ENCODE peak calls at places on chromosomes 2 and 18, in five cellular contexts. One of them, this sample, is unnamed.

GRCh38 chr2:14831458-14831857 is 198.9 kb downstream of the LRATD1 start:
- DNase-seq in GM12878: no peak
- DNase-seq in H1: no peak
- DNase-seq in NT2/D1: no peak
- DNase-seq in HepG2: no peak
- DNase-seq in this sample: no peak

GRCh38 chr2:84481702-84482101 is 22.6 kb upstream of the SUCLG1 start:
- DNase-seq in GM12878: no peak
- DNase-seq in H1: no peak
- DNase-seq in NT2/D1: no peak
- DNase-seq in HepG2: no peak
- DNase-seq in this sample: no peak

GRCh38 chr2:168457177-168457905 is 1.3 kb downstream of the CERS6 start:
- DNase-seq in GM12878: peak
- DNase-seq in H1: no peak
- DNase-seq in NT2/D1: no peak
- DNase-seq in HepG2: no peak
- DNase-seq in this sample: no peak

GRCh38 chr18:42437646-42438045 is 482.6 kb downstream of the PIK3C3 start:
- DNase-seq in GM12878: no peak
- DNase-seq in H1: no peak
- DNase-seq in NT2/D1: no peak
- DNase-seq in HepG2: no peak
- DNase-seq in this sample: no peak

GRCh38 chr2:239025081-239025801 is 177.4 kb downstream of the TWIST2 start:
- DNase-seq in GM12878: no peak
- DNase-seq in H1: no peak
- DNase-seq in NT2/D1: no peak
- DNase-seq in HepG2: no peak
- DNase-seq in this sample: no peak

GRCh38 chr2:216827073-216827725 is 32.7 kb downstream of the TNP1 start:
- DNase-seq in GM12878: no peak
- DNase-seq in H1: no peak
- DNase-seq in NT2/D1: no peak
- DNase-seq in HepG2: no peak
- DNase-seq in this sample: no peak

GRCh38 chr2:3441465-3441864 is 62.0 kb downstream of the TRAPPC12 start:
- DNase-seq in GM12878: no peak
- DNase-seq in H1: no peak
- DNase-seq in NT2/D1: no peak
- DNase-seq in HepG2: no peak
- DNase-seq in this sample: no peak

GRCh38 chr2:144430722-144431163 is 89.2 kb downstream of the ZEB2 start:
- DNase-seq in GM12878: peak
- DNase-seq in H1: no peak
- DNase-seq in NT2/D1: no peak
- DNase-seq in HepG2: no peak
- DNase-seq in this sample: peak

GRCh38 chr2:241613018-241613780 is 23.8 kb downstream of the THAP4 start:
- DNase-seq in GM12878: no peak
- DNase-seq in H1: no peak
- DNase-seq in NT2/D1: no peak
- DNase-seq in HepG2: no peak
- DNase-seq in this sample: no peak

GRCh38 chr2:190023860-190024259 is 38.7 kb downstream of the MSTN start:
- DNase-seq in GM12878: no peak
- DNase-seq in H1: no peak
- DNase-seq in NT2/D1: peak
- DNase-seq in HepG2: peak
- DNase-seq in this sample: peak

GRCh38 chr2:120601566-120601965 is 134.1 kb upstream of the GLI2 start:
- DNase-seq in GM12878: no peak
- DNase-seq in H1: no peak
- DNase-seq in NT2/D1: no peak
- DNase-seq in HepG2: no peak
- DNase-seq in this sample: no peak

GRCh38 chr2:234447189-234447588 is 49.7 kb downstream of the ARL4C start:
- DNase-seq in GM12878: no peak
- DNase-seq in H1: no peak
- DNase-seq in NT2/D1: no peak
- DNase-seq in HepG2: no peak
- DNase-seq in this sample: no peak

GRCh38 chr2:207896525-207897295 is 127.0 kb upstream of the FZD5 start:
- DNase-seq in GM12878: no peak
- DNase-seq in H1: no peak
- DNase-seq in NT2/D1: peak
- DNase-seq in HepG2: peak
- DNase-seq in this sample: peak

GRCh38 chr2:161033059-161033660 is 127.1 kb upstream of the TANK start:
- DNase-seq in GM12878: no peak
- DNase-seq in H1: no peak
- DNase-seq in NT2/D1: no peak
- DNase-seq in HepG2: no peak
- DNase-seq in this sample: no peak

GRCh38 chr2:160842286-160842685 is 317.9 kb upstream of the TANK start:
- DNase-seq in GM12878: no peak
- DNase-seq in H1: no peak
- DNase-seq in NT2/D1: peak
- DNase-seq in HepG2: no peak
- DNase-seq in this sample: no peak

GRCh38 chr2:161946489-161947107 is 127.4 kb downstream of the DPP4 start:
- DNase-seq in GM12878: no peak
- DNase-seq in H1: no peak
- DNase-seq in NT2/D1: peak
- DNase-seq in HepG2: peak
- DNase-seq in this sample: no peak

GRCh38 chr2:39728941-39729351 is 50.1 kb downstream of the THUMPD2 start:
- DNase-seq in GM12878: no peak
- DNase-seq in H1: peak
- DNase-seq in NT2/D1: peak
- DNase-seq in HepG2: peak
- DNase-seq in this sample: peak

GRCh38 chr2:10266133-10266620 is 36.5 kb upstream of the HPCAL1 start:
- DNase-seq in GM12878: no peak
- DNase-seq in H1: no peak
- DNase-seq in NT2/D1: no peak
- DNase-seq in HepG2: no peak
- DNase-seq in this sample: no peak

GRCh38 chr2:17756629-17757028 is 2.7 kb downstream of the GEN1 start:
- DNase-seq in GM12878: no peak
- DNase-seq in H1: no peak
- DNase-seq in NT2/D1: no peak
- DNase-seq in HepG2: no peak
- DNase-seq in this sample: no peak

GRCh38 chr2:62099523-62100175 is 96.3 kb upstream of the B3GNT2 start:
- DNase-seq in GM12878: peak
- DNase-seq in H1: peak
- DNase-seq in NT2/D1: no peak
- DNase-seq in HepG2: no peak
- DNase-seq in this sample: no peak

DNA sequence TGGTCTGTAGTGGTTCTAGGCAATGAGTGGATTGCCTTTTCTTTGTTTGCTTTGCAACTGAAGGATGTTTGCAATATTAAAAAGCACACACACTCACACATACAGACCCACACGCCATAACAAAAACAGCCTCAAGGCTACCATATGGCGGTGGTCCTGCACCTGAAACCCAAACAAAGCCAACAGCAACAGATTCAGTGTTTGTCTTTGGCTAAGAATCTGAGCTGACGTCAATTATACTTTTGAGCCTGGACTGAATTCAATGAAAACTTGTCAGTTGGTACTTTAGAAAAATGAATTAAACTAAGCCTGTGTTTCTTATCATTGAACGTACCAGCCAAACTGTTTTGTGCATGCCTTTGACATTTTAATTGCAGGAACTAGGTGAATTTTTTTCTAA is 65.0 kb upstream of the NYAP2 start:
- DNase-seq in GM12878: no peak
- DNase-seq in H1: no peak
- DNase-seq in NT2/D1: no peak
- DNase-seq in HepG2: no peak
- DNase-seq in this sample: no peak
- TF ChIP-seq SUZ12 in GM12878: no peak
- TF ChIP-seq SUZ12 in H1: no peak
- TF ChIP-seq SUZ12 in NT2/D1: no peak
- TF ChIP-seq SUZ12 in HepG2: no peak
- TF ChIP-seq SUZ12 in this sample: no peak

GRCh38 chr2:151881342-151881741 is 53.1 kb upstream of the ARL5A start:
- DNase-seq in GM12878: no peak
- DNase-seq in H1: no peak
- DNase-seq in NT2/D1: no peak
- DNase-seq in HepG2: no peak
- DNase-seq in this sample: no peak

GRCh38 chr2:151880586-151880985 is 52.4 kb upstream of the ARL5A start:
- DNase-seq in GM12878: no peak
- DNase-seq in H1: no peak
- DNase-seq in NT2/D1: no peak
- DNase-seq in HepG2: no peak
- DNase-seq in this sample: no peak

GRCh38 chr2:151882786-151883445 is 54.7 kb upstream of the ARL5A start:
- DNase-seq in GM12878: no peak
- DNase-seq in H1: no peak
- DNase-seq in NT2/D1: no peak
- DNase-seq in HepG2: no peak
- DNase-seq in this sample: no peak

DNA sequence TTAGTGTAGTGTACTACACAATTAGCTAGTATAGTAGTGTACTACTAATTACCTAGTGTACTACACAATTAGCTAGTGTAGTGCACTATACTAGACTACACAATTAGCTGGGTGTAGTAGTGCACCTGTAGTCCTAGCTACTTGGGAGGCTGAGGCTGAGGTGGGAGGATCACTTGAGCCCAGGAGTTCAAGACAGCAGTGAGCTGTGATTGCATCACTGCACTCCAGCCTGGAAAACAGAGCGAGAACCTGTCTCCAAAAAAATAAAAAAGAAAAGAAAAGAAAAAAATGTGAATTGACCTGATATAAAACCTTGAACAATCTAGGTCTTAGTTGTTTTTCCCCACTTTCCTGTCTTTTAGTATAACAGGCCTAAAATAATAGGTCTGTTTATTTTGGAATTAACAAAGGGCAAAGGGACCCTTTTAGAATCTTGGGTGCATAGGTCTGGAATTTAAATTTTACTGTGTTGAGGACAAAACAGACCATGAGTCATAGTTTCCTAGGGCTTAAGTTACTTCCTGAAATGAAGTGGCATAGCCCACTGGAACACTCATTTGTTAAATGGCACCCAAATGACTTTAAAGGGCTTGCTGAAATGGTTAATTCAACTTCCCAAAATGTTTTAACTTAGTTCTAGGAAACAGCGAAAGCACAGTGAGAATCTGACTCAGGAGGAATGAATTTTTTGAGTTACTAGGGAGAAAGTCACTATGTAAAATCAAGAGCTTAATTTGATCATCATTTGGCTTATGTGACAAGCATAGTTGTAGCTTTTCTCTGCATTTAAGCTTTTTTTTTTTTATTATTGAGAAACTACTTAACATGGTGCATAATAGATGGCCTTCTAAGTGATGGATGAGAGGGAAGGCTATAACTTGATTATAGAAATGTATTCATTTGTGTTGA is 50.7 kb upstream of the ARL5A start:
- DNase-seq in GM12878: no peak
- DNase-seq in H1: no peak
- DNase-seq in NT2/D1: peak
- DNase-seq in HepG2: peak
- DNase-seq in this sample: no peak
- TF ChIP-seq SUZ12 in GM12878: no peak
- TF ChIP-seq SUZ12 in H1: no peak
- TF ChIP-seq SUZ12 in NT2/D1: no peak
- TF ChIP-seq SUZ12 in HepG2: no peak
- TF ChIP-seq SUZ12 in this sample: no peak

GRCh38 chr2:202186641-202187202 is 51.7 kb downstream of the SUMO1 start:
- DNase-seq in GM12878: no peak
- DNase-seq in H1: peak
- DNase-seq in NT2/D1: no peak
- DNase-seq in HepG2: no peak
- DNase-seq in this sample: no peak

GRCh38 chr2:202184557-202184956 is 53.8 kb downstream of the SUMO1 start:
- DNase-seq in GM12878: no peak
- DNase-seq in H1: no peak
- DNase-seq in NT2/D1: no peak
- DNase-seq in HepG2: no peak
- DNase-seq in this sample: no peak

GRCh38 chr2:202187570-202187969 is 50.8 kb downstream of the SUMO1 start:
- DNase-seq in GM12878: no peak
- DNase-seq in H1: peak
- DNase-seq in NT2/D1: no peak
- DNase-seq in HepG2: peak
- DNase-seq in this sample: no peak

GRCh38 chr2:202185156-202185555 is 53.2 kb downstream of the SUMO1 start:
- DNase-seq in GM12878: no peak
- DNase-seq in H1: no peak
- DNase-seq in NT2/D1: no peak
- DNase-seq in HepG2: no peak
- DNase-seq in this sample: no peak

DNA sequence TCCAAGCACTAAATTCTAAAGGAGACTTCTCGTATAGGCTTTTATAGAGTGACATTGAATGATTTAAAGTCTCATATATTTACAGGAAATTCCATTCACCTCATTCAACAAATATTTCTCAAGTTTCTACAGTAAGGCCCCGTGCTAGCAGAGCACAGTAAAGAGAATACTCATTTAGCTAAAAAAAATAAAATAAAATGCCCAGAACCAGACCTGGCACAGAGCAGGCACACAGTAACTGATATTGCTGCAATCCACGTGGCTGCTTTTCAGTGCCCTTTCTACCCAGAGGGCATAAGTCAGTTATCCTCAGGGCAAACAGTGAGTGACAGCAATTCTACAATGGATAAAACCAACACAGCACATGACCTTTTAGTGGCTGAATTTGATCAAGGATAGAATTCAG is 52.6 kb downstream of the SUMO1 start:
- DNase-seq in GM12878: no peak
- DNase-seq in H1: no peak
- DNase-seq in NT2/D1: no peak
- DNase-seq in HepG2: peak
- DNase-seq in this sample: no peak
- TF ChIP-seq SUZ12 in GM12878: no peak
- TF ChIP-seq SUZ12 in H1: no peak
- TF ChIP-seq SUZ12 in NT2/D1: no peak
- TF ChIP-seq SUZ12 in HepG2: no peak
- TF ChIP-seq SUZ12 in this sample: no peak

DNA sequence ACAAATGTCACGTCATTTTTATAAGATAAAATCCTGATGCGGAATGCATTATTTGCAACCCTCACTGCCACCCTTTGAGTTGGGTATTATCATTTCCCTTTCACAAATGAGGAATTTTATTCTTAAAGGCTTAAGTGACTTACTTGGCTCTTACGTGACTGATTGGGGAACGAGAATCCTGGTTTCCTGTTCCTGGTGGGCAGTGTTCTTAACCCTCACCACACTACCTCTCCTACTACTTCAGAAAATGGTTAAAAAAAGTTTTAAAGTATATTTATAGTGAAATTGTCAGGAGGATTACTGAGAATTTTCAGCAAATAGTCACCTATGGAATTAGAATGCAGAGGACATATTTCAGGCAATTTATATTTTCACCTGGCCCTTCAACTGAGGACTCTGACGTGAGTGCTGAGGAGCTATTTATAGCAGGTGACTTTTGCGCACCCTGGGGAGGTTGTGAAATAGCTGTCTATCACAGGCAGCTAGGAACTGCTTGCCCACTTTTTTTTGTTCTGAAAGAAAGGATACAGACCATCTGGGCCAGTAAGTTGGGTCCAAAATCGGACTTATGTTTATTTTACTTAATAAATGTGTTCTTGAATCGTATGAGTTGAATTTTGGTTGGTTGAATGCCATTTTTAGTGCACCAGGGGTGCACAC is 18.7 kb upstream of the RASGRP3 start:
- DNase-seq in GM12878: no peak
- DNase-seq in H1: no peak
- DNase-seq in NT2/D1: no peak
- DNase-seq in HepG2: no peak
- DNase-seq in this sample: no peak
- TF ChIP-seq SUZ12 in GM12878: no peak
- TF ChIP-seq SUZ12 in H1: no peak
- TF ChIP-seq SUZ12 in NT2/D1: no peak
- TF ChIP-seq SUZ12 in HepG2: no peak
- TF ChIP-seq SUZ12 in this sample: no peak

This sample was measured in HEK293T.